ENCODE peak calls at places on chromosomes 13 and 19, in six cellular contexts. R, Z, S, Y, L and U are unnamed samples.

GRCh38 chr19:31313291-31314030 is 35.8 kb downstream of the TSHZ3 start:
- DNase-seq in R (no peak), L (no peak), Y (no peak), Z (no peak), S (no peak), U (no peak)

GRCh38 chr19:19514215-19514633 is 1.1 kb downstream of the TSSK6 start:
- DNase-seq in Z (no peak), S (no peak), L (peak; percentile 33), Y (peak; percentile 93), R (no peak), U (no peak)

GRCh38 chr13:50026788-50027473 is 11.7 kb downstream of the KCNRG start:
- DNase-seq in S (no peak), Y (no peak), Z (no peak), R (peak; percentile 58), L (no peak), U (no peak)

GRCh38 chr19:4059493-4059880 is 7.2 kb downstream of the ZBTB7A start:
- DNase-seq in Z (no peak), L (no peak), Y (no peak), S (no peak), R (no peak), U (no peak)

GRCh38 chr19:14085309-14085995 is at the start of gene C19orf67:
- DNase-seq in R (no peak), S (no peak), Y (no peak), L (no peak), Z (no peak), U (no peak)

GRCh38 chr19:33340991-33341390 is 32.5 kb upstream of the CEBPG start:
- DNase-seq in S (no peak), Y (no peak), L (no peak), R (no peak), Z (no peak), U (no peak)

GRCh38 chr13:112958127-112958989 is 10.7 kb upstream of the MCF2L start:
- DNase-seq in Z (no peak), L (no peak), Y (no peak), S (no peak), R (no peak), U (no peak)

GRCh38 chr13:42906257-42906656 is 85.8 kb downstream of the EPSTI1 start:
- DNase-seq in R (no peak), L (no peak), Y (no peak), S (no peak), Z (no peak), U (no peak)

GRCh38 chr19:24029941-24030636 is 56.9 kb upstream of the ZNF254 start:
- DNase-seq in Z (no peak), Y (no peak), R (no peak), S (no peak), L (no peak), U (no peak)

GRCh38 chr19:15287496-15287895 is 44.8 kb downstream of the BRD4 start:
- DNase-seq in L (no peak), Y (no peak), R (peak; percentile 57), S (no peak), Z (no peak), U (no peak)

GRCh38 chr13:27489456-27489855 is 39.1 kb upstream of the MTIF3 start:
- DNase-seq in R (no peak), Z (no peak), Y (no peak), L (no peak), S (no peak), U (no peak)

GRCh38 chr13:31242342-31242741 is 42.6 kb downstream of the B3GLCT start:
- DNase-seq in Y (no peak), L (no peak), R (no peak), S (peak; percentile 13), Z (no peak), U (no peak)

GRCh38 chr19:18437481-18438330 is at the start of gene ISYNA1:
- DNase-seq in Y (peak; percentile 72), S (no peak), Z (no peak), L (no peak), R (no peak), U (no peak)

GRCh38 chr13:100611678-100612492 is 23.3 kb upstream of the GGACT start:
- DNase-seq in Z (no peak), R (no peak), L (peak; percentile 48), Y (no peak), S (no peak), U (no peak)

GRCh38 chr13:43078399-43078798 is 55.0 kb downstream of the DNAJC15 start:
- DNase-seq in L (no peak), Z (no peak), S (no peak), R (no peak), Y (no peak), U (no peak)

GRCh38 chr13:26618726-26619125 is 61.2 kb downstream of the WASF3 start:
- DNase-seq in L (peak; percentile 49), Y (no peak), S (no peak), Z (no peak), R (no peak), U (no peak)

GRCh38 chr13:40440990-40441820 is 225.2 kb downstream of the FOXO1 start:
- DNase-seq in Z (no peak), R (no peak), S (no peak), Y (peak; percentile 82), L (peak; percentile 29), U (no peak)

GRCh38 chr13:112444001-112444311 is 67.8 kb downstream of the SPACA7 start:
- DNase-seq in Z (no peak), S (no peak), Y (peak; percentile 62), R (peak; percentile 54), L (peak; percentile 2), U (no peak)

GRCh38 chr19:4075373-4075772 is 8.7 kb upstream of the ZBTB7A start:
- DNase-seq in S (no peak), R (no peak), Y (no peak), L (no peak), Z (no peak), U (no peak)

GRCh38 chr13:20461481-20461859 is 64.2 kb downstream of the CRYL1 start:
- DNase-seq in Y (no peak), S (no peak), Z (no peak), R (no peak), L (peak; percentile 75), U (no peak)

GRCh38 chr13:52405767-52406494 is at the start of gene THSD1:
- DNase-seq in L (peak; percentile 36), Y (peak; percentile 86), R (no peak), Z (no peak), S (no peak), U (no peak)

GRCh38 chr13:52399708-52400107 is 6.3 kb downstream of the THSD1 start:
- DNase-seq in Y (no peak), S (no peak), Z (no peak), L (no peak), R (no peak), U (no peak)

GRCh38 chr13:52406629-52407028 is 657 bp upstream of the THSD1 start:
- DNase-seq in L (no peak), Z (no peak), R (no peak), Y (no peak), S (no peak), U (no peak)

GRCh38 chr13:52405369-52405766 is 604 bp downstream of the THSD1 start:
- DNase-seq in S (no peak), Y (no peak), Z (no peak), L (no peak), R (no peak), U (no peak)
- H3K4me3 ChIP-seq in S (peak overlapping the region; percentile 78), Y (peak overlapping the region; percentile 48), Z (peak overlapping the region; percentile 46), L (peak overlapping the region; percentile 82), R (peak overlapping the region; percentile 52), U (peak overlapping the region; percentile 66)

DNA sequence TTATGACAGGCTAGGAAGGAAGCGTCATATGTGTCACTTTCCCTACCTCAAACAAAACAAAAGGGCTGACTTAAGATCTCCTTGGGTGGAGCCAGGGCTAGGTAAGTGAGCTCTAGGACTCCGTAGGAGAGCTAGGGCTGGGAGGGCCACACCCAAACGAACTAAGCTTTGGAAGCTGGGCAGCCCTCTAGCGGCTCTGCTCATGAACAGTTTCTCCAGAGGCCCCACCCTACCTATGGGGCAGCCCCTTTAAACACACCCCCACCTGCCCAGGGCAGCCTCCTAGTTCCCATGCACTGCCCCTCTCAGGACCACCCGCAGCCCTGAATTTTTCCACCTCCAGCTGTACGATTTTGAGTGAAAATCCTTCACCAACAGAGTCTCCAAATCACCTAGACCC is 3.5 kb downstream of the PEG3 start:
- DNase-seq in Z (no peak), L (no peak), R (no peak), S (no peak), Y (no peak), U (no peak)
- TF ChIP-seq CTCF in Z (no peak), L (no peak), R (no peak), S (no peak), Y (no peak), U (no peak)

DNA sequence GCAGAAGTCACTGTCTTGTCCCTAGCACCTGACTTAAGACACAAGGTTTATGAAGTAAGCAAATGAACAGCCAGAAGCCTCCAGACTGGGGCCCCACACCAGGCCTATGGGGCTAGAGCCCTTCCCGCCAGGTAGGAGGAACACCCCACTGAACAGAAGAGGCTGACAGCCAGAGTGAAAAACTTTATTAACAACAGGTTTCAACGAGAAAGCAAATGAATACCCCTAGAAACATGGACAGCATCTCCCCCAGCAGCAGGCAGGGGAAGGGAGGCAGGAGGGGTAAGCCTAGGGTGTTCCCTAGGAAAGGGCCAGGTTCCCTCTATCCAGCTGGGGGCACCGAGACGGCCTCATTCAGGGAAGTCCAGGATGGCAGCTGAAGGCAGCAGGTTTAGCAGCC is 1.3 kb downstream of the WDR83 start:
- DNase-seq in Y (no peak), S (no peak), L (no peak), R (no peak), Z (no peak), U (no peak)
- H3K4me3 ChIP-seq in Y (no peak overlapping the region), S (no peak overlapping the region), L (no peak overlapping the region), R (no peak overlapping the region), Z (no peak overlapping the region), U (peak overlapping the region; percentile 95)

GRCh38 chr19:40523322-40524047 is 53.2 kb upstream of the SHKBP1 start:
- DNase-seq in S (no peak), Z (no peak), R (peak; percentile 89), Y (peak; percentile 35), L (peak; percentile 22), U (no peak)
- TF ChIP-seq CTCF in S (peak; percentile 70), Z (peak; percentile 20), R (peak; percentile 91), Y (peak; percentile 55), L (peak; percentile 51), U (peak; percentile 78)

DNA sequence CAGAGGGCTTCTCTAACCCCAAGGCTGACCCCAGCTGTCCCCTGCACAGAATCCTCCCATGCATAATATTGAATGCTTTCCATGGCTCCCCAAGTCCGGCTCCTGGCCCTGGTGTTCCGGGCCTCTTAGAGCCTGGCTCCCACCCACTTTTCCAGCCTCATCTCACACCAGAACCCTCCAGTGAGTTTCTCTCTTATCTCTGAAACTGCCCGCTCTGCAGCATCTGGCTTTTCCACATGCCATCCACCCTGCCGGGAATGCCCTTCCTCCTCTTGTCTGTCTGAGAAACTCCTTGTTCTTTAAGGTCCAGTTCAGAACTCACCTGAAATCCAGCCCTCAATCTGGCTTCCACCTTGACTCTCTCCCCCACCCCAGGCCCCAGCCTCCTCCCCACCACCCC is 6.8 kb downstream of the SYNGR4 start:
- DNase-seq in Z (no peak), L (no peak), S (no peak), R (no peak), Y (no peak), U (no peak)
- H3K4me3 ChIP-seq in Z (no peak overlapping the region), L (no peak overlapping the region), S (no peak overlapping the region), R (no peak overlapping the region), Y (no peak overlapping the region), U (no peak overlapping the region)

GRCh38 chr13:85900521-85900920 is 101.3 kb upstream of the SLITRK6 start:
- DNase-seq in R (no peak), Y (no peak), S (no peak), Z (no peak), L (no peak), U (no peak)

GRCh38 chr13:85896516-85897450 is 97.6 kb upstream of the SLITRK6 start:
- DNase-seq in Z (no peak), Y (no peak), R (no peak), S (no peak), L (no peak), U (no peak)
- TF ChIP-seq CTCF in Z (no peak), Y (no peak), R (peak; percentile 31), S (no peak), L (peak; percentile 7), U (no peak)